ENCODE peak calls at places on chromosomes 1 and 21, in five cellular contexts. Z, Y, A, D and Q are unnamed samples.

GRCh38 chr1:98906761-98907301 is 97.8 kb downstream of the PLPPR5 start:
- DNase-seq in A (no peak), Z (no peak), Y (no peak), D (no peak), Q (no peak)

GRCh38 chr1:26155370-26156284 is 3.3 kb upstream of the FAM110D start:
- DNase-seq in A (no peak), Z (no peak), D (peak; percentile 73), Y (no peak), Q (no peak)

GRCh38 chr1:235093013-235093618 is 35.5 kb downstream of the TOMM20 start:
- DNase-seq in A (peak; percentile 30), Y (no peak), Z (peak; percentile 86), D (peak; percentile 85), Q (no peak)

GRCh38 chr1:171251042-171251740 is 2.9 kb downstream of the FMO1 start:
- DNase-seq in A (no peak), Z (peak; percentile 23), Y (no peak), D (no peak), Q (no peak)

GRCh38 chr1:88801575-88802208 is 89.7 kb downstream of the GTF2B start:
- DNase-seq in Z (peak; percentile 61), A (no peak), Y (no peak), D (no peak), Q (no peak)

GRCh38 chr1:184860535-184860934 is 105.9 kb upstream of the EDEM3 start:
- DNase-seq in Y (no peak), Z (no peak), D (no peak), A (no peak), Q (no peak)

GRCh38 chr21:32316363-32317215 is 17.9 kb downstream of the MRAP start:
- DNase-seq in Z (no peak), Y (no peak), A (no peak), D (peak; percentile 75), Q (no peak)

GRCh38 chr1:187409341-187409740 is 580.6 kb downstream of the PLA2G4A start:
- DNase-seq in Z (no peak), D (no peak), Y (no peak), A (no peak), Q (no peak)

GRCh38 chr1:209648931-209649776 is 3.1 kb downstream of the LAMB3 start:
- DNase-seq in D (no peak), Z (peak; percentile 97), A (no peak), Y (no peak), Q (no peak)

GRCh38 chr1:162055062-162055461 is 14.4 kb upstream of the NOS1AP start:
- DNase-seq in D (no peak), Z (peak; percentile 88), Y (no peak), A (no peak), Q (no peak)

GRCh38 chr1:206496131-206496793 is 11.1 kb upstream of the RASSF5 start:
- DNase-seq in Z (no peak), A (no peak), D (no peak), Y (no peak), Q (no peak)

GRCh38 chr1:179824265-179824664 is 53.3 kb downstream of the TOR1AIP2 start:
- DNase-seq in A (no peak), Y (no peak), Z (no peak), D (peak; percentile 73), Q (peak; percentile 79)

GRCh38 chr1:32414186-32414886 is 20.1 kb upstream of the BSDC1 start:
- DNase-seq in Y (no peak), A (no peak), Z (no peak), D (no peak), Q (no peak)
- TF ChIP-seq CTCF in Y (no peak), A (no peak), Z (no peak), D (no peak), Q (no peak)

GRCh38 chr1:16209847-16210407 is 2.5 kb downstream of the ARHGEF19 start:
- DNase-seq in Z (no peak), A (no peak), Y (no peak), D (no peak), Q (no peak)
- TF ChIP-seq CTCF in Z (no peak), A (no peak), Y (no peak), D (no peak), Q (no peak)

GRCh38 chr1:6690186-6690585 is 11.4 kb downstream of the DNAJC11 start:
- DNase-seq in Z (no peak), A (no peak), Y (no peak), D (no peak), Q (no peak)

GRCh38 chr1:6694126-6694713 is 7.4 kb downstream of the DNAJC11 start:
- DNase-seq in Z (no peak), Y (no peak), A (no peak), D (no peak), Q (no peak)

GRCh38 chr1:6688757-6689156 is 12.9 kb downstream of the DNAJC11 start:
- DNase-seq in D (no peak), Z (no peak), Y (no peak), A (no peak), Q (no peak)

GRCh38 chr1:6692956-6693355 is 8.7 kb downstream of the DNAJC11 start:
- DNase-seq in D (no peak), A (no peak), Y (no peak), Z (no peak), Q (no peak)

GRCh38 chr1:6691507-6691906 is 10.1 kb downstream of the DNAJC11 start:
- DNase-seq in D (no peak), Y (no peak), Z (no peak), A (no peak), Q (no peak)
- TF ChIP-seq CTCF in D (no peak), Y (no peak), Z (no peak), A (no peak), Q (no peak)

GRCh38 chr1:80656011-80656627 is 1144.6 kb upstream of the ADGRL2 start:
- DNase-seq in Y (no peak), D (no peak), A (no peak), Z (peak; percentile 4), Q (no peak)
- TF ChIP-seq CTCF in Y (no peak), D (no peak), A (peak; percentile 62), Z (peak; percentile 18), Q (peak; percentile 48)

GRCh38 chr1:203450016-203450415 is 25.6 kb upstream of the PRELP start:
- DNase-seq in Y (no peak), Z (no peak), D (no peak), A (no peak), Q (no peak)

GRCh38 chr1:203448521-203449061 is 27.0 kb upstream of the PRELP start:
- DNase-seq in Y (peak; percentile 58), D (peak; percentile 87), A (no peak), Z (peak; percentile 19), Q (no peak)

GRCh38 chr1:203451849-203452784 is 23.5 kb upstream of the PRELP start:
- DNase-seq in Z (no peak), D (no peak), A (no peak), Y (no peak), Q (no peak)

GRCh38 chr1:203453016-203453415 is 22.6 kb upstream of the PRELP start:
- DNase-seq in Y (no peak), A (no peak), Z (no peak), D (no peak), Q (no peak)

GRCh38 chr1:203450541-203451149 is 25.0 kb upstream of the PRELP start:
- DNase-seq in D (no peak), A (no peak), Z (no peak), Y (no peak), Q (no peak)
- TF ChIP-seq CTCF in D (no peak), A (no peak), Z (no peak), Y (no peak), Q (no peak)